ENCODE peak calls at places on chromosomes 4 and X, in four cellular contexts. X is tibial artery, A is lower lobe of right lung, W is right atrium auricular region. I is an unnamed sample.

GRCh38 chrX:144730486-144730885 is 516.8 kb upstream of the SPANXN1 start:
- DNase-seq in X (no peak), A (no peak), W (no peak), I (no peak)

GRCh38 chr4:161538941-161539340 is 624.9 kb downstream of the FSTL5 start:
- DNase-seq in X (no peak), A (no peak), W (no peak), I (no peak)

GRCh38 chrX:130097507-130098201 is 12.6 kb downstream of the ELF4 start:
- DNase-seq in X (no peak), A (peak), W (no peak), I (no peak)

GRCh38 chrX:129908636-129909035 is 2.7 kb downstream of the UTP14A start:
- DNase-seq in X (no peak), A (no peak), W (no peak), I (no peak)

GRCh38 chr4:57401586-57401985 is 291.4 kb upstream of the IGFBP7 start:
- DNase-seq in X (no peak), A (no peak), W (no peak), I (no peak)

GRCh38 chr4:163263601-163264000 is 68.8 kb downstream of the NPY1R start:
- DNase-seq in X (no peak), A (no peak), W (no peak), I (no peak)

GRCh38 chr4:24840826-24841587 is 45.6 kb downstream of the SOD3 start:
- DNase-seq in X (no peak), A (no peak), W (no peak), I (no peak)

GRCh38 chrX:148424570-148424969 is 75.8 kb upstream of the AFF2 start:
- DNase-seq in X (no peak), A (no peak), W (no peak), I (no peak)

GRCh38 chrX:120205816-120206753 is 44.5 kb upstream of the ZBTB33 start:
- DNase-seq in X (no peak), A (no peak), W (no peak), I (no peak)

GRCh38 chrX:151563449-151563848 is at the start of gene PASD1:
- DNase-seq in X (no peak), A (no peak), W (no peak), I (no peak)

GRCh38 chr4:148735432-148736155 is 293.4 kb upstream of the NR3C2 start:
- DNase-seq in X (no peak), A (no peak), W (no peak), I (no peak)

GRCh38 chr4:82398263-82398662 is 24.5 kb upstream of the HNRNPD start:
- DNase-seq in X (no peak), A (no peak), W (no peak), I (no peak)

GRCh38 chrX:150293311-150294013 is 69.7 kb upstream of the MAMLD1 start:
- DNase-seq in X (no peak), A (no peak), W (no peak), I (peak)

GRCh38 chr4:159360549-159360948 is 257.7 kb downstream of the RAPGEF2 start:
- DNase-seq in X (no peak), A (no peak), W (no peak), I (no peak)

DNA sequence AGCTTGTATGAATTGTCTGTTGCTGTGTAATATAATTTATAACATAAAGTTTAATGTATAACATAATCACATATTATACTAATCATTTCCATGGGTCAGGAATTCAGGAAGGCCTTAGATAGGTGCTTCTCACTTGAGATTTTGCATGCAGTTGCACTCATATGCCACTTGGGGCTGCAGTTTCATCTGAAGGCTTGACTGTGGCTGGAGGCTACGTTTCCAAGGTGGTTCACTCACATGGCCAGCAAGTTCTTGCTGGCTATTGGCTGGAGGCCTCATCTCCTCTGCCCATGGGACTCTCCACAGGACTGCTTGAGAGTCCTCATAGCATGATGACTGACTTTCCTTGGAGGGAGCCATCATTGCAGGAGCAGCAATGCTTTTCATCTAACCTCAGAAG is 53.4 kb upstream of the STX18 start:
- DNase-seq in X (no peak), A (no peak), W (no peak), I (no peak)
- TF ChIP-seq CTCF in X (no peak), A (no peak), W (no peak), I (no peak)

DNA sequence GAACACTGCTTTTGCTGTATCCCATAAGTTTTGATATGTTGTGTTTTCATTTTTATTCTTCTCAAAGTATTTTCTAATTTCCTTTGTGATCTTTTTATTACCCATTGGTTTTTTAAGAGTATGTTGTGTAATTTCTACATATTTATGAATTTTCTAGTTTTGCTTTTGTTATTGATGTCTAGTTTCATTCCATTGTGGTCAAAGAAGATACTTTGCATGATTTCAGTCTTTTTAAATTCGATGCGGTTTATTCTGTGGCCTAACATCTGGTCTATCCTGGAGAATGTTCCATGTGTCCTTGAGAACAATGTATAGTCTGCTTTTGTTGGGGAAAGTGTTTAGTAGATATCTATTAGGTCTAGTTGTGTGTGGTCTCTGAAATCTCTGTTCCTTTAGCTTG is 46.2 kb downstream of the PPEF1 start:
- DNase-seq in X (no peak), A (no peak), W (no peak), I (no peak)
- H3K27ac ChIP-seq in X (no peak), A (no peak), W (no peak), I (no peak)

GRCh38 chrX:153597351-153597750 is 1.6 kb downstream of the CCNQ start:
- DNase-seq in X (no peak), A (no peak), W (no peak), I (no peak)

GRCh38 chrX:153599192-153600031 is 473 bp upstream of the CCNQ start:
- DNase-seq in X (peak), A (peak), W (peak), I (no peak)

GRCh38 chrX:153600921-153601320 is 2.0 kb upstream of the CCNQ start:
- DNase-seq in X (no peak), A (no peak), W (no peak), I (no peak)

GRCh38 chrX:153600032-153600373 is 1.1 kb upstream of the CCNQ start:
- DNase-seq in X (no peak), A (no peak), W (no peak), I (no peak)

DNA sequence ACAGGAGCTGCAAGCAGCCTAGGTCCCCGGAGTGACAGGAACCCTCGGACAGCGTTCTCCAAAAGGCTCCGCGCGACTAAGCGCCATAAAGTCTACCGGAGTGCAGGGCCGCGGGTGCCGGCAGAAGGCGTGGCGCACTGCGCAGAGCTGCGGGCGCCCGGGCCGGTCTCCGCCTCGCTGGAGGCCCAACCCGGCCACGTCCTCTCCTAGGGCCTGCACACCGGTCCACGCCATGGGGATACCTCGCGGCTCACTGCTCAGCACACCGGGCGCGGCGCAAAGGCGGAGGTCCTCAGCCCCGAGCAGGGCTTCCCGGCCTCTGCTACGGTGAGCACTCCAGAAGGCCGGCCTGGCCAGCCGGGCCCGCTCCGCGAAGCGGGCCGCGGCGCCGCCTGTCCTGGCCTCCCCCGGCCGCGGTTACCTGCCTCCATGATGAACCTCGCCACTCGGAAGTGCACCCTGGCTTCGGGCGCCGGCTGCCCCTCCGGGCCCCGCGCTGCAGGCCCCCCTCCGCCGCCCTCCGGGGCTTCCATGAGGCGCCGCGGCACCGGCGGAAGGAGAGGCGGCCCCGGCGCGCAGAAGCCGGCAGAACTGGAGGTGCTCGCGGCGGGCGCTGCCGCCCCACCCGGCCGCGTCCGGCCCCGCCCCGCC is at the start of gene CCNQ:
- DNase-seq in X (no peak), A (peak), W (no peak), I (no peak)
- TF ChIP-seq CTCF in X (no peak), A (no peak), W (no peak), I (no peak)

DNA sequence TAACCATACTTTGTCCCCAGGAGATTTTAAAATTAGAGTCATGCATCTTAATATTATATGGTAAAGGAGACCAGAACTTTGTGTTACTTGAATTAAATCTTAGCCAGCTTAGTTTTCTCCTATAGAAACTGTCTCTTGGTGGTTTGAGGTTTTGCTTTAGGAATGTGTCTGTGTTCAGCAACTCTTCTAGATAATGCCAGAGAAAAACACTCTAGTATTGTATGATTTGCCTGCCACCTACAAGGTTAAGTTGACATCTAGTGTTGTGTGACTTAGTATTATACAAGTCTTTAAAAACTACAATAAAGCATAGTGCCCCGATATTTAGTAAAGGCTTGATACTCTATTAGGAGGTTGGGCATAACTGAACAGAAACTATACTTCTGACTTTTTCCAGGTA is 2.1 kb downstream of the UGT8 start:
- DNase-seq in X (no peak), A (no peak), W (no peak), I (no peak)
- H3K27ac ChIP-seq in X (no peak), A (no peak), W (no peak), I (no peak)

GRCh38 chr4:7744131-7744804 is 195.4 kb downstream of the AFAP1 start:
- DNase-seq in X (no peak), A (no peak), W (no peak), I (no peak)
- TF ChIP-seq CTCF in X (no peak), A (no peak), W (no peak), I (no peak)

GRCh38 chr4:184802203-184803015 is 23.4 kb downstream of the ACSL1 start:
- DNase-seq in X (peak), A (peak), W (no peak), I (no peak)

GRCh38 chr4:184803133-184803532 is 22.6 kb downstream of the ACSL1 start:
- DNase-seq in X (no peak), A (no peak), W (no peak), I (no peak)

GRCh38 chr4:184804621-184805020 is 21.1 kb downstream of the ACSL1 start:
- DNase-seq in X (no peak), A (no peak), W (peak), I (no peak)

GRCh38 chr4:184803884-184804283 is 21.9 kb downstream of the ACSL1 start:
- DNase-seq in X (no peak), A (no peak), W (no peak), I (no peak)

DNA sequence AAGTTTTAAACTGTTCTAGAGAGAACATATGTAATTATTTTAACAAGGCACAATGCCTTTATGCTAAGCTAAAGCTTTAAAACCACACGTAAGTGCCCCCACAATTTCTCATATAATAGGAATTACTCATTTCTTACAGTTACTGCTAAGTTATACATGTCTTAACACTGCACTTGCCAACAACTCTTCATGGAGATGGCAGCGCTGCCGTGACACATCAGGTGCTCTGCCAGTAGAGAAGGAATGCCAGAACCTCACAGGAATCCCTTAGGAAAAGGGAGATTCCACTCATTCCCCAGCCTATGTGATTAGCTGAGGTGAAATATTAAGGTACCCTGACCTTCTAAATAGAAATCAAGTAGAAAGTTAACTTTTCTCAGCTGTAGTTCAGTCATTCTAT is 24.0 kb downstream of the ACSL1 start:
- DNase-seq in X (no peak), A (no peak), W (no peak), I (no peak)
- H3K27ac ChIP-seq in X (no peak), A (no peak), W (peak), I (peak)

GRCh38 chr4:109873791-109874514 is 26.0 kb downstream of the LRIT3 start:
- DNase-seq in X (no peak), A (no peak), W (no peak), I (no peak)
- TF ChIP-seq CTCF in X (no peak), A (no peak), W (no peak), I (no peak)

GRCh38 chr4:95867919-95868318 is 28.0 kb downstream of the PDHA2 start:
- DNase-seq in X (no peak), A (no peak), W (no peak), I (no peak)

GRCh38 chr4:95869961-95870500 is 30.1 kb downstream of the PDHA2 start:
- DNase-seq in X (no peak), A (no peak), W (no peak), I (no peak)
- H3K27ac ChIP-seq in X (no peak), A (no peak), W (no peak), I (no peak)